ENCODE peak calls at places on chromosomes 13 and 19, in four cellular contexts. D, P, N and F are unnamed samples.

GRCh38 chr19:12783226-12783848 is 7.9 kb upstream of the JUNB start:
- DNase-seq in D (no peak), P (no peak), N (no peak), F (no peak)

GRCh38 chr19:37738371-37738770 is 18.8 kb upstream of the ZNF607 start:
- DNase-seq in D (no peak), N (no peak), P (no peak), F (no peak)

GRCh38 chr13:99834246-99834645 is 137.3 kb downstream of the ZIC5 start:
- DNase-seq in N (no peak), D (no peak), P (no peak), F (no peak)

GRCh38 chr13:68347220-68347619 is 1117.1 kb upstream of the PCDH9 start:
- DNase-seq in P (no peak), D (no peak), N (no peak), F (no peak)

GRCh38 chr19:55345101-55345817 is 5.6 kb downstream of the KMT5C start:
- DNase-seq in N (no peak), D (no peak), P (no peak), F (no peak)

GRCh38 chr19:41023193-41023592 is 32.1 kb downstream of the CYP2B6 start:
- DNase-seq in D (no peak), P (no peak), N (no peak), F (no peak)

GRCh38 chr19:29384676-29385075 is 141.1 kb upstream of the VSTM2B start:
- DNase-seq in D (no peak), N (no peak), P (no peak), F (no peak)

GRCh38 chr19:30518965-30519606 is 146.9 kb downstream of the ZNF536 start:
- DNase-seq in P (no peak), D (no peak), N (no peak), F (no peak)

GRCh38 chr19:30092721-30093569 is 150.9 kb downstream of the URI1 start:
- DNase-seq in P (no peak), D (no peak), N (no peak), F (no peak)

GRCh38 chr19:47609885-47610545 is 1.1 kb downstream of the BICRA start:
- DNase-seq in D (no peak), N (no peak), P (peak), F (peak)

GRCh38 chr13:33633701-33634525 is 184.0 kb upstream of the RFC3 start:
- DNase-seq in P (no peak), D (no peak), N (peak), F (peak)

GRCh38 chr13:94569615-94570014 is 26.3 kb downstream of the TGDS start:
- DNase-seq in P (no peak), N (no peak), D (no peak), F (no peak)

GRCh38 chr13:34959489-34959888 is 17.4 kb downstream of the NBEA start:
- DNase-seq in P (no peak), N (no peak), D (no peak), F (no peak)

GRCh38 chr19:17522988-17523872 is 11.8 kb downstream of the PGLS start:
- DNase-seq in N (no peak), P (peak), D (no peak), F (no peak)

GRCh38 chr13:95301135-95301946 is at the start of gene ABCC4:
- DNase-seq in P (peak), D (no peak), N (peak), F (peak)

GRCh38 chr13:87459419-87459818 is 211.8 kb upstream of the SLITRK5 start:
- DNase-seq in N (no peak), D (no peak), P (no peak), F (peak)

GRCh38 chr19:35034588-35035382 is 4.5 kb downstream of the SCN1B start:
- DNase-seq in N (no peak), P (no peak), D (no peak), F (no peak)

GRCh38 chr13:85586422-85586831 is 212.8 kb downstream of the SLITRK6 start:
- DNase-seq in D (no peak), P (no peak), N (peak), F (peak)

GRCh38 chr19:10899171-10899653 is 27.9 kb downstream of the CARM1 start:
- DNase-seq in P (no peak), N (no peak), D (no peak), F (no peak)

GRCh38 chr13:50228527-50228926 is 213.3 kb downstream of the KCNRG start:
- DNase-seq in N (no peak), D (no peak), P (no peak), F (no peak)

GRCh38 chr19:2616741-2617392 is 85.6 kb downstream of the GNG7 start:
- DNase-seq in P (no peak), N (no peak), D (no peak), F (no peak)

GRCh38 chr13:21901326-21901725 is 230.5 kb downstream of the FGF9 start:
- DNase-seq in D (no peak), P (no peak), N (no peak), F (no peak)

GRCh38 chr19:38211206-38211605 is 12.8 kb downstream of the DPF1 start:
- DNase-seq in D (no peak), N (no peak), P (peak), F (no peak)

GRCh38 chr19:50272263-50272897 is 56.8 kb downstream of the KCNC3 start:
- DNase-seq in N (no peak), D (no peak), P (no peak), F (no peak)

GRCh38 chr13:35978607-35979316 is 152.4 kb downstream of the DCLK1 start:
- DNase-seq in P (no peak), D (peak), N (peak), F (peak)

GRCh38 chr13:46176756-46177155 is 5.2 kb downstream of the LCP1 start:
- DNase-seq in D (no peak), P (no peak), N (no peak), F (no peak)

GRCh38 chr19:44304659-44305193 is at the start of gene ZNF235:
- DNase-seq in D (peak), P (peak), N (peak), F (peak)

GRCh38 chr13:43749503-43749902 is 37.3 kb downstream of the ENOX1 start:
- DNase-seq in D (no peak), N (no peak), P (no peak), F (no peak)

GRCh38 chr19:28010656-28011055 is 1202.3 kb downstream of the UQCRFS1 start:
- DNase-seq in D (no peak), N (no peak), P (no peak), F (no peak)

GRCh38 chr19:4338441-4339350 is at the start of gene STAP2:
- DNase-seq in P (no peak), D (no peak), N (no peak), F (no peak)

GRCh38 chr19:47601180-47601904 is 7.6 kb upstream of the BICRA start:
- DNase-seq in N (no peak), P (no peak), D (no peak), F (no peak)

GRCh38 chr19:917323-918151 is at the start of gene KISS1R:
- DNase-seq in P (no peak), D (no peak), N (no peak), F (no peak)

GRCh38 chr13:98650376-98651107 is 73.6 kb upstream of the STK24 start:
- DNase-seq in D (no peak), N (no peak), P (no peak), F (no peak)

GRCh38 chr13:32039488-32040013 is 8.0 kb downstream of the FRY start:
- DNase-seq in N (no peak), D (no peak), P (no peak), F (no peak)